ENCODE peak calls at places on chromosome 21, in seven cellular contexts. One of them, this sample, is unnamed.

GRCh38 chr21:46551636-46552241 is 53.1 kb downstream of the S100B start:
- DNase-seq in kidney: no peak
- DNase-seq in HT-29: no peak
- DNase-seq in retina: no peak
- DNase-seq in activated T-helper 1 cell treated with anti-CD3 and anti-CD28 coated beads, Interleukin-2, amount 50 U/mL, for 16 hours: no peak
- DNase-seq in fibroblast of mammary gland: no peak
- DNase-seq in ureter: no peak
- DNase-seq in this sample: no peak

GRCh38 chr21:34722684-34723300 is 54.0 kb downstream of the CLIC6 start:
- DNase-seq in kidney: peak
- DNase-seq in HT-29: no peak
- DNase-seq in retina: no peak
- DNase-seq in activated T-helper 1 cell treated with anti-CD3 and anti-CD28 coated beads, Interleukin-2, amount 50 U/mL, for 16 hours: no peak
- DNase-seq in fibroblast of mammary gland: no peak
- DNase-seq in ureter: no peak
- DNase-seq in this sample: no peak

GRCh38 chr21:34276711-34277425 is 86.9 kb upstream of the KCNE2 start:
- DNase-seq in kidney: no peak
- DNase-seq in HT-29: no peak
- DNase-seq in retina: no peak
- DNase-seq in activated T-helper 1 cell treated with anti-CD3 and anti-CD28 coated beads, Interleukin-2, amount 50 U/mL, for 16 hours: no peak
- DNase-seq in fibroblast of mammary gland: peak
- DNase-seq in ureter: no peak
- DNase-seq in this sample: no peak

GRCh38 chr21:35579520-35580293 is 480.6 kb downstream of the SETD4 start:
- DNase-seq in kidney: no peak
- DNase-seq in HT-29: no peak
- DNase-seq in retina: no peak
- DNase-seq in activated T-helper 1 cell treated with anti-CD3 and anti-CD28 coated beads, Interleukin-2, amount 50 U/mL, for 16 hours: no peak
- DNase-seq in fibroblast of mammary gland: peak
- DNase-seq in ureter: no peak
- DNase-seq in this sample: no peak

GRCh38 chr21:32921632-32922230 is 104.0 kb upstream of the OLIG2 start:
- DNase-seq in kidney: no peak
- DNase-seq in HT-29: peak
- DNase-seq in retina: no peak
- DNase-seq in activated T-helper 1 cell treated with anti-CD3 and anti-CD28 coated beads, Interleukin-2, amount 50 U/mL, for 16 hours: no peak
- DNase-seq in fibroblast of mammary gland: peak
- DNase-seq in ureter: no peak
- DNase-seq in this sample: no peak

GRCh38 chr21:32819702-32820101 is 48.1 kb upstream of the PAXBP1 start:
- DNase-seq in kidney: no peak
- DNase-seq in HT-29: no peak
- DNase-seq in retina: no peak
- DNase-seq in activated T-helper 1 cell treated with anti-CD3 and anti-CD28 coated beads, Interleukin-2, amount 50 U/mL, for 16 hours: no peak
- DNase-seq in fibroblast of mammary gland: peak
- DNase-seq in ureter: no peak
- DNase-seq in this sample: peak

GRCh38 chr21:37087188-37087587 is 14.1 kb downstream of the TTC3 start:
- DNase-seq in kidney: no peak
- DNase-seq in HT-29: peak
- DNase-seq in retina: no peak
- DNase-seq in activated T-helper 1 cell treated with anti-CD3 and anti-CD28 coated beads, Interleukin-2, amount 50 U/mL, for 16 hours: no peak
- DNase-seq in fibroblast of mammary gland: peak
- DNase-seq in ureter: no peak
- DNase-seq in this sample: peak

GRCh38 chr21:26124421-26124833 is 46.1 kb downstream of the APP start:
- DNase-seq in kidney: no peak
- DNase-seq in HT-29: no peak
- DNase-seq in retina: no peak
- DNase-seq in activated T-helper 1 cell treated with anti-CD3 and anti-CD28 coated beads, Interleukin-2, amount 50 U/mL, for 16 hours: no peak
- DNase-seq in fibroblast of mammary gland: peak
- DNase-seq in ureter: no peak
- DNase-seq in this sample: no peak

GRCh38 chr21:43800566-43800965 is 11.2 kb downstream of the RRP1 start:
- DNase-seq in kidney: no peak
- DNase-seq in HT-29: no peak
- DNase-seq in retina: no peak
- DNase-seq in activated T-helper 1 cell treated with anti-CD3 and anti-CD28 coated beads, Interleukin-2, amount 50 U/mL, for 16 hours: no peak
- DNase-seq in fibroblast of mammary gland: no peak
- DNase-seq in ureter: no peak
- DNase-seq in this sample: no peak

GRCh38 chr21:34889287-34889536 is 159.9 kb downstream of the RUNX1 start:
- DNase-seq in kidney: peak
- DNase-seq in HT-29: peak
- DNase-seq in retina: peak
- DNase-seq in activated T-helper 1 cell treated with anti-CD3 and anti-CD28 coated beads, Interleukin-2, amount 50 U/mL, for 16 hours: no peak
- DNase-seq in fibroblast of mammary gland: peak
- DNase-seq in ureter: peak
- DNase-seq in this sample: no peak

GRCh38 chr21:39313042-39313456 is 383 bp downstream of the BRWD1 start:
- DNase-seq in kidney: peak
- DNase-seq in HT-29: peak
- DNase-seq in retina: peak
- DNase-seq in activated T-helper 1 cell treated with anti-CD3 and anti-CD28 coated beads, Interleukin-2, amount 50 U/mL, for 16 hours: no peak
- DNase-seq in fibroblast of mammary gland: no peak
- DNase-seq in ureter: no peak
- DNase-seq in this sample: no peak

GRCh38 chr21:34971656-34972055 is 77.4 kb downstream of the RUNX1 start:
- DNase-seq in kidney: no peak
- DNase-seq in HT-29: no peak
- DNase-seq in retina: no peak
- DNase-seq in activated T-helper 1 cell treated with anti-CD3 and anti-CD28 coated beads, Interleukin-2, amount 50 U/mL, for 16 hours: no peak
- DNase-seq in fibroblast of mammary gland: no peak
- DNase-seq in ureter: no peak
- DNase-seq in this sample: no peak

GRCh38 chr21:45086342-45086958 is 12.1 kb downstream of the ADARB1 start:
- DNase-seq in kidney: no peak
- DNase-seq in HT-29: no peak
- DNase-seq in retina: peak
- DNase-seq in activated T-helper 1 cell treated with anti-CD3 and anti-CD28 coated beads, Interleukin-2, amount 50 U/mL, for 16 hours: no peak
- DNase-seq in fibroblast of mammary gland: no peak
- DNase-seq in ureter: no peak
- DNase-seq in this sample: no peak

GRCh38 chr21:33109574-33110339 is 39.8 kb downstream of the OLIG1 start:
- DNase-seq in kidney: no peak
- DNase-seq in HT-29: no peak
- DNase-seq in retina: peak
- DNase-seq in activated T-helper 1 cell treated with anti-CD3 and anti-CD28 coated beads, Interleukin-2, amount 50 U/mL, for 16 hours: no peak
- DNase-seq in fibroblast of mammary gland: no peak
- DNase-seq in ureter: no peak
- DNase-seq in this sample: no peak

GRCh38 chr21:26532208-26532607 is 40.9 kb downstream of the CYYR1 start:
- DNase-seq in kidney: no peak
- DNase-seq in HT-29: no peak
- DNase-seq in retina: no peak
- DNase-seq in activated T-helper 1 cell treated with anti-CD3 and anti-CD28 coated beads, Interleukin-2, amount 50 U/mL, for 16 hours: no peak
- DNase-seq in fibroblast of mammary gland: no peak
- DNase-seq in ureter: no peak
- DNase-seq in this sample: no peak

GRCh38 chr21:14270631-14271030 is 54.7 kb downstream of the RBM11 start:
- DNase-seq in kidney: no peak
- DNase-seq in HT-29: no peak
- DNase-seq in retina: no peak
- DNase-seq in activated T-helper 1 cell treated with anti-CD3 and anti-CD28 coated beads, Interleukin-2, amount 50 U/mL, for 16 hours: no peak
- DNase-seq in fibroblast of mammary gland: no peak
- DNase-seq in ureter: no peak
- DNase-seq in this sample: no peak

GRCh38 chr21:27647401-27647800 is 680.5 kb upstream of the ADAMTS5 start:
- DNase-seq in kidney: no peak
- DNase-seq in HT-29: no peak
- DNase-seq in retina: no peak
- DNase-seq in activated T-helper 1 cell treated with anti-CD3 and anti-CD28 coated beads, Interleukin-2, amount 50 U/mL, for 16 hours: no peak
- DNase-seq in fibroblast of mammary gland: no peak
- DNase-seq in ureter: no peak
- DNase-seq in this sample: no peak

GRCh38 chr21:31509108-31510017 is 150.1 kb upstream of the SOD1 start:
- DNase-seq in kidney: no peak
- DNase-seq in HT-29: peak
- DNase-seq in retina: no peak
- DNase-seq in activated T-helper 1 cell treated with anti-CD3 and anti-CD28 coated beads, Interleukin-2, amount 50 U/mL, for 16 hours: peak
- DNase-seq in fibroblast of mammary gland: peak
- DNase-seq in ureter: no peak
- DNase-seq in this sample: no peak

GRCh38 chr21:34073749-34074282 is 438 bp downstream of the MRPS6 start:
- DNase-seq in kidney: peak
- DNase-seq in HT-29: no peak
- DNase-seq in retina: no peak
- DNase-seq in activated T-helper 1 cell treated with anti-CD3 and anti-CD28 coated beads, Interleukin-2, amount 50 U/mL, for 16 hours: no peak
- DNase-seq in fibroblast of mammary gland: no peak
- DNase-seq in ureter: no peak
- DNase-seq in this sample: no peak

GRCh38 chr21:45574691-45575090 is 32.5 kb upstream of the SLC19A1 start:
- DNase-seq in kidney: peak
- DNase-seq in HT-29: no peak
- DNase-seq in retina: no peak
- DNase-seq in activated T-helper 1 cell treated with anti-CD3 and anti-CD28 coated beads, Interleukin-2, amount 50 U/mL, for 16 hours: no peak
- DNase-seq in fibroblast of mammary gland: no peak
- DNase-seq in ureter: peak
- DNase-seq in this sample: no peak

GRCh38 chr21:39676054-39676771 is 63.5 kb downstream of the B3GALT5 start:
- DNase-seq in kidney: no peak
- DNase-seq in HT-29: no peak
- DNase-seq in retina: peak
- DNase-seq in activated T-helper 1 cell treated with anti-CD3 and anti-CD28 coated beads, Interleukin-2, amount 50 U/mL, for 16 hours: no peak
- DNase-seq in fibroblast of mammary gland: peak
- DNase-seq in ureter: peak
- DNase-seq in this sample: no peak

GRCh38 chr21:31874817-31875216 is 2.0 kb downstream of the HUNK start:
- DNase-seq in kidney: peak
- DNase-seq in HT-29: no peak
- DNase-seq in retina: peak
- DNase-seq in activated T-helper 1 cell treated with anti-CD3 and anti-CD28 coated beads, Interleukin-2, amount 50 U/mL, for 16 hours: no peak
- DNase-seq in fibroblast of mammary gland: no peak
- DNase-seq in ureter: no peak
- DNase-seq in this sample: no peak

GRCh38 chr21:44903689-44904088 is 17.0 kb downstream of the ITGB2 start:
- DNase-seq in kidney: peak
- DNase-seq in HT-29: no peak
- DNase-seq in retina: no peak
- DNase-seq in activated T-helper 1 cell treated with anti-CD3 and anti-CD28 coated beads, Interleukin-2, amount 50 U/mL, for 16 hours: no peak
- DNase-seq in fibroblast of mammary gland: no peak
- DNase-seq in ureter: no peak
- DNase-seq in this sample: no peak

GRCh38 chr21:37149411-37149810 is 76.4 kb downstream of the TTC3 start:
- DNase-seq in kidney: no peak
- DNase-seq in HT-29: no peak
- DNase-seq in retina: no peak
- DNase-seq in activated T-helper 1 cell treated with anti-CD3 and anti-CD28 coated beads, Interleukin-2, amount 50 U/mL, for 16 hours: no peak
- DNase-seq in fibroblast of mammary gland: peak
- DNase-seq in ureter: no peak
- DNase-seq in this sample: peak

GRCh38 chr21:31855180-31855579 is 17.6 kb upstream of the HUNK start:
- DNase-seq in kidney: no peak
- DNase-seq in HT-29: no peak
- DNase-seq in retina: no peak
- DNase-seq in activated T-helper 1 cell treated with anti-CD3 and anti-CD28 coated beads, Interleukin-2, amount 50 U/mL, for 16 hours: no peak
- DNase-seq in fibroblast of mammary gland: no peak
- DNase-seq in ureter: peak
- DNase-seq in this sample: no peak

GRCh38 chr21:31476551-31477120 is 132.6 kb upstream of the TIAM1 start:
- DNase-seq in kidney: no peak
- DNase-seq in HT-29: no peak
- DNase-seq in retina: peak
- DNase-seq in activated T-helper 1 cell treated with anti-CD3 and anti-CD28 coated beads, Interleukin-2, amount 50 U/mL, for 16 hours: no peak
- DNase-seq in fibroblast of mammary gland: peak
- DNase-seq in ureter: no peak
- DNase-seq in this sample: no peak

GRCh38 chr21:45317401-45318145 is 29.9 kb upstream of the POFUT2 start:
- DNase-seq in kidney: peak
- DNase-seq in HT-29: no peak
- DNase-seq in retina: no peak
- DNase-seq in activated T-helper 1 cell treated with anti-CD3 and anti-CD28 coated beads, Interleukin-2, amount 50 U/mL, for 16 hours: no peak
- DNase-seq in fibroblast of mammary gland: peak
- DNase-seq in ureter: no peak
- DNase-seq in this sample: peak